ENCODE peak calls at places on chromosomes 12 and 14, in ten cellular contexts. O is ovary, Y is transverse colon, J is IMR-90, W is body of pancreas, V is HepG2, Q is uterus, T is endothelial cell of umbilical vein, D is thyroid gland, I is breast epithelium. L is an unnamed sample.

GRCh38 chr12:21940972-21941521 is at the start of gene ABCC9:
- DNase-seq in D (peak), J (peak), T (peak), V (no peak), W (peak), Y (peak), Q (peak), O (peak), I (no peak), L (peak)

GRCh38 chr12:27193106-27193505 is 51.0 kb upstream of the STK38L start:
- DNase-seq in Q (no peak), D (no peak), W (peak), O (no peak), T (no peak), Y (no peak), I (no peak), J (peak), V (no peak), L (no peak)

GRCh38 chr14:58978336-58978735 is 210.1 kb upstream of the DAAM1 start:
- DNase-seq in W (peak), Q (peak), T (no peak), V (no peak), J (peak), I (no peak), D (no peak), Y (no peak), O (peak), L (no peak)

GRCh38 chr12:81077686-81078441 is at the start of gene ACSS3:
- DNase-seq in J (no peak), T (no peak), I (no peak), Y (no peak), V (peak), O (peak), W (peak), Q (peak), D (peak), L (peak)

GRCh38 chr12:114166360-114166759 is 200.2 kb upstream of the RBM19 start:
- DNase-seq in D (peak), J (peak), Q (peak), O (no peak), V (peak), I (no peak), Y (no peak), W (peak), T (no peak), L (no peak)

GRCh38 chr12:55708695-55709233 is 1.1 kb upstream of the ITGA7 start:
- DNase-seq in Q (no peak), V (no peak), D (no peak), O (no peak), Y (no peak), I (no peak), T (no peak), J (no peak), W (no peak), L (no peak)

GRCh38 chr14:101035466-101036225 is 132.1 kb upstream of the RTL1 start:
- DNase-seq in I (no peak), O (peak), Q (peak), Y (no peak), J (no peak), W (peak), D (no peak), V (no peak), T (no peak), L (no peak)

GRCh38 chr12:110222027-110222426 is 59.0 kb upstream of the ATP2A2 start:
- DNase-seq in O (no peak), T (no peak), I (no peak), Q (no peak), V (no peak), J (no peak), Y (no peak), W (no peak), D (no peak), L (no peak)

GRCh38 chr12:133233993-133234564 is 1.6 kb downstream of the ANHX start:
- DNase-seq in I (no peak), J (no peak), Q (no peak), T (no peak), W (no peak), O (no peak), Y (no peak), D (no peak), V (no peak), L (no peak)

GRCh38 chr12:6950401-6950801 is 755 bp upstream of the PTPN6 start:
- DNase-seq in O (no peak), Y (no peak), I (no peak), T (no peak), D (no peak), J (no peak), W (no peak), Q (no peak), V (no peak), L (no peak)

GRCh38 chr12:2800046-2800570 is 5.3 kb downstream of the FKBP4 start:
- DNase-seq in T (no peak), I (no peak), Y (no peak), D (no peak), J (no peak), O (no peak), V (no peak), Q (no peak), W (no peak), L (no peak)

GRCh38 chr14:104813286-104813685 is 12.4 kb downstream of the ZBTB42 start:
- DNase-seq in D (no peak), Y (no peak), O (no peak), I (no peak), V (no peak), Q (no peak), T (no peak), J (no peak), W (no peak), L (no peak)

GRCh38 chr14:104139460-104140212 is 1.2 kb downstream of the KIF26A start:
- DNase-seq in D (no peak), O (peak), Y (no peak), T (no peak), J (no peak), Q (no peak), I (no peak), V (no peak), W (no peak), L (no peak)

GRCh38 chr14:100328495-100329163 is 5.5 kb downstream of the SLC25A47 start:
- DNase-seq in Y (peak), T (no peak), J (no peak), D (no peak), W (peak), Q (no peak), I (no peak), O (no peak), V (no peak), L (no peak)

GRCh38 chr14:90060312-90060964 is 1.4 kb upstream of the KCNK13 start:
- DNase-seq in J (peak), Y (peak), V (peak), T (peak), Q (no peak), I (no peak), D (peak), O (peak), W (peak), L (no peak)

GRCh38 chr12:49838973-49839633 is 3.8 kb downstream of the BCDIN3D start:
- DNase-seq in I (peak), Y (no peak), J (peak), Q (no peak), V (peak), W (peak), D (no peak), O (no peak), T (peak), L (no peak)

GRCh38 chr12:561908-562593 is 101.2 kb downstream of the NINJ2 start:
- DNase-seq in Y (no peak), J (no peak), I (no peak), D (no peak), V (no peak), W (peak), T (no peak), O (no peak), Q (no peak), L (no peak)

GRCh38 chr12:99984271-99985128 is at the start of gene ANKS1B:
- DNase-seq in O (peak), I (no peak), V (no peak), J (peak), T (peak), Y (peak), W (peak), D (peak), Q (peak), L (peak)

GRCh38 chr12:110501378-110501721 is 561 bp downstream of the VPS29 start:
- DNase-seq in V (peak), T (peak), Y (no peak), O (no peak), Q (peak), W (peak), J (peak), I (peak), D (peak), L (no peak)

GRCh38 chr12:104877107-104877705 is 80.9 kb downstream of the SLC41A2 start:
- DNase-seq in Y (peak), V (no peak), D (peak), I (no peak), J (peak), T (peak), O (peak), W (peak), Q (peak), L (no peak)

GRCh38 chr12:58781609-58782008 is 138.7 kb downstream of the LRIG3 start:
- DNase-seq in T (no peak), D (no peak), I (no peak), Q (no peak), Y (no peak), W (no peak), O (no peak), V (no peak), J (no peak), L (no peak)

GRCh38 chr14:72608391-72609204 is 285.3 kb downstream of the DPF3 start:
- DNase-seq in D (no peak), T (peak), V (no peak), W (no peak), I (no peak), Y (no peak), Q (no peak), J (peak), O (no peak), L (peak)

GRCh38 chr12:89945123-89945522 is 236.5 kb upstream of the ATP2B1 start:
- DNase-seq in V (no peak), J (no peak), Y (no peak), O (no peak), D (no peak), W (no peak), I (no peak), T (no peak), Q (no peak), L (no peak)

GRCh38 chr12:46383654-46384450 is 11.3 kb upstream of the SLC38A2 start:
- DNase-seq in T (peak), V (peak), W (peak), D (peak), Q (peak), J (peak), I (peak), Y (peak), O (peak), L (peak)

GRCh38 chr12:71682466-71682865 is 3.4 kb upstream of the TMEM19 start:
- DNase-seq in I (no peak), O (no peak), V (peak), Y (no peak), T (no peak), Q (no peak), D (no peak), W (no peak), J (no peak), L (no peak)

GRCh38 chr12:62272936-62273552 is 12.8 kb downstream of the USP15 start:
- DNase-seq in T (no peak), O (no peak), V (no peak), Q (no peak), I (no peak), J (no peak), W (no peak), Y (no peak), D (no peak), L (no peak)

GRCh38 chr12:132238487-132239248 is 90.7 kb downstream of the GALNT9 start:
- DNase-seq in J (no peak), Y (no peak), Q (no peak), I (no peak), D (no peak), V (no peak), W (no peak), O (no peak), T (no peak), L (no peak)

GRCh38 chr14:65833256-65833880 is 420.8 kb downstream of the FUT8 start:
- DNase-seq in Q (no peak), I (no peak), V (no peak), J (no peak), O (no peak), D (no peak), T (no peak), Y (no peak), W (no peak), L (no peak)
- TF ChIP-seq POLR2A in Q (no peak), I (no peak), V (no peak), J (no peak), O (no peak), D (no peak), T (no peak), Y (no peak), W (no peak), L (no peak)

GRCh38 chr12:76299536-76300296 is 48.5 kb downstream of the BBS10 start:
- DNase-seq in I (no peak), Y (no peak), J (no peak), O (no peak), V (peak), T (no peak), W (no peak), D (no peak), Q (no peak), L (no peak)
- H3K27ac ChIP-seq in I (no peak), Y (no peak), J (no peak), O (no peak), V (no peak), T (no peak), W (no peak), D (no peak), Q (no peak), L (no peak)

DNA sequence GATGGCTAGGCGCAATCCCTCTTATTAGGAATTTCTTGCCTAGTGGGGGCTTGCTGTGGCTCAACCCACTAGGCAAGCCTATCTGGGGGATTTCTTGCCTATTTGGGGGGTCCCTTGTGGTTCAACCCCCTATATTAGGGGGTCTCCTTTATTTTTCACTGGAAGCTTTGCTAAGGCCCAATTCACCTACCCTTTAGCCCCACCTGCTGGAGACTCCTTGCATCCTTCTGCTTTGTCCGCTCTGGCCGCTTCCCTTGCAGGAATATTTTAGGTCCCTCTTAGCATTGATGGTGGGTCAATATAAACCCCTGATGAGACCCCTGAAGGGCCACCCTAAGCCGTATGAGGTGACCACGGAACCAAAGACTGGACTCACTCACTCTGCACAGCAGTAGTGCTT is 1552.1 kb downstream of the AACS start:
- DNase-seq in J (no peak), W (no peak), T (no peak), O (no peak), I (no peak), V (no peak), Y (no peak), Q (no peak), D (no peak), L (no peak)
- H3K4me3 ChIP-seq in J (no peak), W (no peak), T (no peak), O (no peak), I (no peak), V (no peak), Y (no peak), Q (no peak), D (no peak), L (no peak)

GRCh38 chr12:120534203-120534702 is at the start of gene RNF10:
- DNase-seq in W (peak), I (peak), J (peak), O (peak), Y (peak), V (peak), T (peak), Q (peak), D (peak), L (peak)

GRCh38 chr12:120536064-120536791 is 2.1 kb downstream of the RNF10 start:
- DNase-seq in D (no peak), T (peak), Q (no peak), V (peak), I (no peak), J (no peak), O (no peak), W (peak), Y (peak), L (no peak)

GRCh38 chr12:120532701-120533238 is 1.4 kb upstream of the RNF10 start:
- DNase-seq in V (no peak), O (no peak), T (no peak), Y (no peak), J (no peak), Q (no peak), W (no peak), D (no peak), I (no peak), L (no peak)

GRCh38 chr12:120538281-120539156 is 4.4 kb downstream of the RNF10 start:
- DNase-seq in V (peak), Q (peak), T (peak), W (peak), I (peak), O (no peak), J (peak), Y (peak), D (peak), L (no peak)

GRCh38 chr12:120534703-120535655 is 823 bp downstream of the RNF10 start:
- DNase-seq in D (peak), Q (peak), O (peak), W (peak), V (no peak), Y (peak), T (peak), I (no peak), J (peak), L (no peak)
- TF ChIP-seq POLR2A in D (no peak), Q (no peak), O (no peak), W (no peak), V (no peak), Y (no peak), T (no peak), I (no peak), J (no peak), L (no peak)